ENCODE peak calls at places on chromosomes 2 and 18, in six cellular contexts. U is heart right ventricle; J is HFF-Myc; S is activated CD4-positive, alpha-beta T cell treated with anti-CD3 and anti-CD28 coated beads, Interleukin-2, amount 10 ng/mL, durations not matched to agents 7 days and 5 days; M is HFFc6; V is activated T-cell treated with anti-CD3 and anti-CD28 coated beads for 1 hour. G is an unnamed sample.

GRCh38 chr18:9095297-9096012 is 7.0 kb upstream of the NDUFV2 start:
- DNase-seq in S (peak; percentile 67), M (no peak), U (no peak), V (no peak), J (no peak), G (no peak)

GRCh38 chr18:44238911-44239310 is 441.8 kb upstream of the SETBP1 start:
- DNase-seq in V (no peak), U (no peak), J (no peak), S (no peak), M (no peak), G (no peak)

GRCh38 chr2:70086838-70087702 is at the start of gene PCBP1:
- DNase-seq in U (peak; percentile 97), V (peak; percentile 100), M (peak; percentile 89), J (peak; percentile 82), S (peak; percentile 96), G (peak; percentile 78)

GRCh38 chr18:55007582-55007981 is 48.3 kb upstream of the CCDC68 start:
- DNase-seq in S (no peak), U (no peak), M (no peak), J (no peak), V (no peak), G (no peak)

GRCh38 chr2:106781196-106781595 is 104.8 kb downstream of the ST6GAL2 start:
- DNase-seq in V (no peak), J (no peak), S (no peak), U (no peak), M (no peak), G (no peak)

GRCh38 chr2:227671170-227671887 is 4.7 kb downstream of the SCYGR5 start:
- DNase-seq in M (no peak), U (no peak), J (no peak), V (no peak), S (no peak), G (no peak)

GRCh38 chr2:18268400-18268799 is 292.1 kb downstream of the RDH14 start:
- DNase-seq in J (no peak), S (no peak), V (no peak), U (no peak), M (no peak), G (no peak)

GRCh38 chr2:235716875-235717496 is 223.1 kb downstream of the AGAP1 start:
- DNase-seq in V (no peak), U (no peak), S (no peak), J (no peak), M (no peak), G (no peak)

GRCh38 chr18:44819944-44820510 is 139.3 kb downstream of the SETBP1 start:
- DNase-seq in M (no peak), U (peak; percentile 48), J (no peak), S (no peak), V (no peak), G (no peak)

GRCh38 chr2:17355608-17356329 is 162.5 kb downstream of the RAD51AP2 start:
- DNase-seq in U (no peak), S (no peak), V (no peak), J (no peak), M (no peak), G (no peak)

GRCh38 chr2:26644188-26644835 is 3.1 kb upstream of the CIB4 start:
- DNase-seq in S (no peak), U (no peak), V (no peak), M (no peak), J (no peak), G (no peak)

GRCh38 chr18:48885266-48885950 is 65.4 kb downstream of the SMAD7 start:
- DNase-seq in U (no peak), V (no peak), J (no peak), M (no peak), S (no peak), G (no peak)

GRCh38 chr2:241816431-241817121 is 7.6 kb downstream of the NEU4 start:
- DNase-seq in V (no peak), U (no peak), M (no peak), J (no peak), S (no peak), G (no peak)

GRCh38 chr2:192585418-192585817 is 390.7 kb upstream of the TMEFF2 start:
- DNase-seq in V (no peak), M (no peak), S (no peak), J (no peak), U (no peak), G (no peak)

GRCh38 chr2:75602724-75603342 is 42.1 kb upstream of the EVA1A start:
- DNase-seq in M (peak; percentile 92), S (no peak), V (no peak), U (no peak), J (peak; percentile 83), G (peak; percentile 50)

GRCh38 chr2:179622122-179622521 is 239.3 kb downstream of the ZNF385B start:
- DNase-seq in S (no peak), M (peak; percentile 26), J (no peak), U (no peak), V (no peak), G (no peak)

GRCh38 chr2:66805136-66805535 is 370.2 kb downstream of the MEIS1 start:
- DNase-seq in M (no peak), J (no peak), S (no peak), V (no peak), U (no peak), G (no peak)

GRCh38 chr2:29075894-29076700 is 1.8 kb upstream of the PCARE start:
- DNase-seq in U (no peak), J (no peak), V (no peak), S (no peak), M (peak; percentile 79), G (no peak)

G was measured in pulmonary artery endothelial cell.